ENCODE peak calls at places on chromosome 10, in four cellular contexts. One of them, this sample, is unnamed.
A peak's percentile ranks its signal among the peaks of the same experiment; 100 is the strongest.

GRCh38 chr10:131982185-131982756 is 548 bp upstream of the BNIP3 start:
- DNase-seq in GM12878: no peak
- DNase-seq in K562: peak; percentile 32
- DNase-seq in IMR-90: no peak
- DNase-seq in this sample: no peak

GRCh38 chr10:48690791-48691660 is 6.4 kb downstream of the WDFY4 start:
- DNase-seq in IMR-90: no peak
- DNase-seq in K562: no peak
- DNase-seq in GM12878: no peak
- DNase-seq in this sample: peak; percentile 33

GRCh38 chr10:62844280-62845011 is 28.3 kb upstream of the EGR2 start:
- DNase-seq in IMR-90: no peak
- DNase-seq in GM12878: no peak
- DNase-seq in K562: no peak
- DNase-seq in this sample: no peak

GRCh38 chr10:7819126-7819470 is 793 bp downstream of the TAF3 start:
- DNase-seq in K562: peak; percentile 49
- DNase-seq in GM12878: no peak
- DNase-seq in IMR-90: peak; percentile 45
- DNase-seq in this sample: peak; percentile 50

GRCh38 chr10:132423966-132424847 is 27.2 kb downstream of the PWWP2B start:
- DNase-seq in GM12878: no peak
- DNase-seq in K562: no peak
- DNase-seq in IMR-90: no peak
- DNase-seq in this sample: no peak

GRCh38 chr10:19922236-19922963 is 106.2 kb downstream of the PLXDC2 start:
- DNase-seq in K562: no peak
- DNase-seq in GM12878: no peak
- DNase-seq in IMR-90: peak; percentile 71
- DNase-seq in this sample: no peak

GRCh38 chr10:69056129-69056528 is 31.8 kb upstream of the SRGN start:
- DNase-seq in GM12878: no peak
- DNase-seq in IMR-90: no peak
- DNase-seq in K562: no peak
- DNase-seq in this sample: no peak

GRCh38 chr10:30518907-30519306 is 84.9 kb downstream of the MAP3K8 start:
- DNase-seq in K562: no peak
- DNase-seq in GM12878: no peak
- DNase-seq in IMR-90: no peak
- DNase-seq in this sample: no peak

GRCh38 chr10:101111547-101111946 is 19.6 kb upstream of the TLX1 start:
- DNase-seq in GM12878: no peak
- DNase-seq in K562: no peak
- DNase-seq in IMR-90: no peak
- DNase-seq in this sample: no peak

GRCh38 chr10:14439451-14440259 is 108.9 kb upstream of the FRMD4A start:
- DNase-seq in K562: no peak
- DNase-seq in IMR-90: peak; percentile 13
- DNase-seq in GM12878: no peak
- DNase-seq in this sample: no peak

GRCh38 chr10:104080762-104081161 is 4.9 kb downstream of the COL17A1 start:
- DNase-seq in GM12878: no peak
- DNase-seq in K562: peak; percentile 14
- DNase-seq in IMR-90: peak; percentile 26
- DNase-seq in this sample: no peak

GRCh38 chr10:78214931-78215330 is 181.3 kb downstream of the RPS24 start:
- DNase-seq in K562: no peak
- DNase-seq in GM12878: no peak
- DNase-seq in IMR-90: no peak
- DNase-seq in this sample: no peak

GRCh38 chr10:93380043-93380565 is 102.0 kb downstream of the MYOF start:
- DNase-seq in IMR-90: no peak
- DNase-seq in GM12878: no peak
- DNase-seq in K562: no peak
- DNase-seq in this sample: no peak

GRCh38 chr10:93718937-93719725 is 16.7 kb upstream of the FRA10AC1 start:
- DNase-seq in GM12878: no peak
- DNase-seq in K562: no peak
- DNase-seq in IMR-90: no peak
- DNase-seq in this sample: no peak

GRCh38 chr10:52318136-52318810 is 4.2 kb downstream of the DKK1 start:
- DNase-seq in IMR-90: peak; percentile 68
- DNase-seq in GM12878: no peak
- DNase-seq in K562: no peak
- DNase-seq in this sample: no peak

DNA sequence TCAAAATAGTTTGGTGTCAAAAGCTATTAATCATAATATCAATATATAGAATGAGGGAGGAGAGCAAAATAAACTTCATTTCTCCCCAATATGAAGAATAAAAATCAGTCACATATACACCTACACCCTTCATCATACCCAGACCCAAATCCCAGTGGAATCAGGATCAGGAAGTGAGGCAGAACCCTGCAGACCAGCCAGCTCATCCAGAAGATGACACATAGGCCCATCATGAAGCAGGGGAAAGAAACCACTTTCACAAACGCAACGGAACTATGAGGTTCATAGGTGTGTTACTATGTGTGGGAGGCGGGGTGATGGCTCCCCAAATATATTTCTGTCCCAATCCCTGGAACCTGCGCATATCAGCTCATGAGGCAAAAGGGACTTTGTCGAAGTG is 89.0 kb downstream of the RSU1 start:
- DNase-seq in GM12878: no peak
- DNase-seq in K562: no peak
- DNase-seq in IMR-90: no peak
- DNase-seq in this sample: no peak
- TF ChIP-seq CHD1 in GM12878: no peak
- TF ChIP-seq CHD1 in K562: no peak
- TF ChIP-seq CHD1 in IMR-90: no peak
- TF ChIP-seq CHD1 in this sample: no peak

GRCh38 chr10:114413398-114413797 is 9.1 kb upstream of the AFAP1L2 start:
- DNase-seq in IMR-90: no peak
- DNase-seq in K562: no peak
- DNase-seq in GM12878: no peak
- DNase-seq in this sample: no peak

GRCh38 chr10:114408968-114409444 is 4.7 kb upstream of the AFAP1L2 start:
- DNase-seq in GM12878: no peak
- DNase-seq in K562: peak; percentile 26
- DNase-seq in IMR-90: no peak
- DNase-seq in this sample: no peak

GRCh38 chr10:114418109-114418508 is 13.8 kb upstream of the AFAP1L2 start:
- DNase-seq in GM12878: no peak
- DNase-seq in IMR-90: no peak
- DNase-seq in K562: no peak
- DNase-seq in this sample: no peak

GRCh38 chr10:114408112-114408967 is 4.0 kb upstream of the AFAP1L2 start:
- DNase-seq in IMR-90: no peak
- DNase-seq in K562: no peak
- DNase-seq in GM12878: no peak
- DNase-seq in this sample: no peak

GRCh38 chr10:114412907-114413386 is 8.6 kb upstream of the AFAP1L2 start:
- DNase-seq in GM12878: no peak
- DNase-seq in K562: no peak
- DNase-seq in IMR-90: peak; percentile 10
- DNase-seq in this sample: no peak
- TF ChIP-seq USF2 in GM12878: no peak
- TF ChIP-seq USF2 in K562: no peak
- TF ChIP-seq USF2 in IMR-90: no peak
- TF ChIP-seq USF2 in this sample: no peak

DNA sequence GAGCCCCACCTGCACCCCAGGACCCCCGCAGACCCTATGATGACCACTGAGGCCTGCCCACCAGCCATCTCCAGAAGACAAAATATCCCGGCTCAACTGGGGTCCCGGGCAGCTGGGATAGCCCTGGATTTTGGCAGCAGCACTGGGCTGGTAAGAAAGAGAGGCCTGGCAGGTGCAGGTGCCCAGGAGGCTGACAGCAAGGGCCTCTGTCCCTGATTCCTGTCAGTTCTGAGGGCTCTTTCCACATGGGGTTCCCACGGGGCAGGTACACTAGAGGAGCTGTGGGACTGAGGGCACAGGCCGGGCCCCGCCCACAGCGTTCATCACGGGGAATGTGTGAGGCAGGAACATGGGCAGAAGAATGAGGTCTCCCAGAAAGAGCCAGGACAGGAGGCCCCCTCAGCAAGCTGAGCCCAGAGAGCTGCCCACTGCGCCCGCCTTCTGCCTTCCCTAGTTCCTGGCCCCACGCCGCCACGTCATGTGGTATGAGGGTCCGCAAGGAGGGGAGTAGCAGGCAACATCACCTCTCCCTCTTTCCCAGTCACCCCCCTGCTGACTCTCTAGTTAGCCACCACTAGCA is 12.8 kb upstream of the NDST2 start:
- DNase-seq in IMR-90: no peak
- DNase-seq in GM12878: no peak
- DNase-seq in K562: no peak
- DNase-seq in this sample: no peak
- H3K4me1 ChIP-seq in IMR-90: no peaks in the 10 kb centered on the region
- H3K4me1 ChIP-seq in GM12878: no peaks in the 10 kb centered on the region
- H3K4me1 ChIP-seq in K562: peaks cover 22% of the 10 kb centered on the region
- H3K4me1 ChIP-seq in this sample: no peaks in the 10 kb centered on the region

GRCh38 chr10:110625356-110625894 is 18.7 kb upstream of the RBM20 start:
- DNase-seq in K562: no peak
- DNase-seq in IMR-90: no peak
- DNase-seq in GM12878: no peak
- DNase-seq in this sample: no peak
- TF ChIP-seq CHD1 in K562: no peak
- TF ChIP-seq CHD1 in IMR-90: no peak
- TF ChIP-seq CHD1 in GM12878: no peak
- TF ChIP-seq CHD1 in this sample: no peak

GRCh38 chr10:55410415-55410885 is 609.4 kb upstream of the PCDH15 start:
- DNase-seq in GM12878: no peak
- DNase-seq in IMR-90: no peak
- DNase-seq in K562: no peak
- DNase-seq in this sample: peak; percentile 19
- TF ChIP-seq USF2 in GM12878: no peak
- TF ChIP-seq USF2 in IMR-90: no peak
- TF ChIP-seq USF2 in K562: no peak
- TF ChIP-seq USF2 in this sample: no peak